ENCODE peak calls at places on chromosomes 4 and X, in four cellular contexts. Q is K562, X is HCT116, W is HepG2. M is an unnamed sample.

GRCh38 chr4:182808673-182809416 is 108.3 kb downstream of the DCTD start:
- DNase-seq in Q (no peak), X (no peak), W (no peak), M (no peak)

GRCh38 chr4:176920694-176921093 is 128.0 kb upstream of the VEGFC start:
- DNase-seq in Q (no peak), X (no peak), W (no peak), M (no peak)

GRCh38 chr4:145177511-145177905 is 2.9 kb downstream of the OTUD4 start:
- DNase-seq in Q (no peak), X (no peak), W (no peak), M (no peak)

GRCh38 chrX:97389761-97390192 is 506.1 kb downstream of the RPA4 start:
- DNase-seq in Q (no peak), X (peak), W (no peak), M (no peak)

GRCh38 chr4:139453041-139453370 is 915 bp upstream of the RAB33B start:
- DNase-seq in Q (peak), X (no peak), W (peak), M (no peak)

GRCh38 chr4:39178706-39179105 is 3.6 kb upstream of the WDR19 start:
- DNase-seq in Q (no peak), X (no peak), W (no peak), M (no peak)

GRCh38 chr4:26058537-26058936 is 144.5 kb downstream of the SMIM20 start:
- DNase-seq in Q (no peak), X (no peak), W (no peak), M (no peak)

GRCh38 chr4:59409647-59410046 is 1790.5 kb upstream of the ADGRL3 start:
- DNase-seq in Q (no peak), X (no peak), W (no peak), M (no peak)

GRCh38 chr4:95124906-95125504 is 367.2 kb downstream of the BMPR1B start:
- DNase-seq in Q (peak), X (peak), W (peak), M (peak)

GRCh38 chr4:13983189-13983790 is 355.8 kb upstream of the BOD1L1 start:
- DNase-seq in Q (no peak), X (no peak), W (peak), M (no peak)

GRCh38 chr4:81314196-81314896 is 99.3 kb upstream of the PRKG2 start:
- DNase-seq in Q (no peak), X (no peak), W (no peak), M (no peak)

GRCh38 chrX:133933316-133933715 is 52.1 kb downstream of the GPC3 start:
- DNase-seq in Q (no peak), X (no peak), W (no peak), M (no peak)

GRCh38 chr4:66032571-66032970 is 362.3 kb upstream of the EPHA5 start:
- DNase-seq in Q (no peak), X (no peak), W (no peak), M (no peak)

GRCh38 chr4:64903986-64904385 is 494.7 kb upstream of the TECRL start:
- DNase-seq in Q (no peak), X (no peak), W (no peak), M (no peak)

GRCh38 chr4:112563431-112564200 is 47.6 kb upstream of the NEUROG2 start:
- DNase-seq in Q (no peak), X (no peak), W (no peak), M (no peak)

GRCh38 chr4:143375326-143376073 is 38.8 kb downstream of the GAB1 start:
- DNase-seq in Q (peak), X (peak), W (peak), M (no peak)

GRCh38 chrX:42739258-42739657 is 38.7 kb downstream of the PPP1R2C start:
- DNase-seq in Q (no peak), X (no peak), W (no peak), M (no peak)

GRCh38 chr4:5218376-5219069 is 167.2 kb downstream of the STK32B start:
- DNase-seq in Q (no peak), X (no peak), W (no peak), M (no peak)

GRCh38 chrX:45421806-45422205 is 221.1 kb upstream of the DIPK2B start:
- DNase-seq in Q (no peak), X (no peak), W (no peak), M (no peak)

GRCh38 chrX:39564751-39565150 is 533.0 kb downstream of the BCOR start:
- DNase-seq in Q (no peak), X (no peak), W (no peak), M (no peak)

GRCh38 chr4:17646693-17647092 is 32.3 kb downstream of the MED28 start:
- DNase-seq in Q (no peak), X (no peak), W (peak), M (no peak)

GRCh38 chr4:3791910-3792542 is 25.8 kb downstream of the ADRA2C start:
- DNase-seq in Q (peak), X (no peak), W (peak), M (peak)

DNA sequence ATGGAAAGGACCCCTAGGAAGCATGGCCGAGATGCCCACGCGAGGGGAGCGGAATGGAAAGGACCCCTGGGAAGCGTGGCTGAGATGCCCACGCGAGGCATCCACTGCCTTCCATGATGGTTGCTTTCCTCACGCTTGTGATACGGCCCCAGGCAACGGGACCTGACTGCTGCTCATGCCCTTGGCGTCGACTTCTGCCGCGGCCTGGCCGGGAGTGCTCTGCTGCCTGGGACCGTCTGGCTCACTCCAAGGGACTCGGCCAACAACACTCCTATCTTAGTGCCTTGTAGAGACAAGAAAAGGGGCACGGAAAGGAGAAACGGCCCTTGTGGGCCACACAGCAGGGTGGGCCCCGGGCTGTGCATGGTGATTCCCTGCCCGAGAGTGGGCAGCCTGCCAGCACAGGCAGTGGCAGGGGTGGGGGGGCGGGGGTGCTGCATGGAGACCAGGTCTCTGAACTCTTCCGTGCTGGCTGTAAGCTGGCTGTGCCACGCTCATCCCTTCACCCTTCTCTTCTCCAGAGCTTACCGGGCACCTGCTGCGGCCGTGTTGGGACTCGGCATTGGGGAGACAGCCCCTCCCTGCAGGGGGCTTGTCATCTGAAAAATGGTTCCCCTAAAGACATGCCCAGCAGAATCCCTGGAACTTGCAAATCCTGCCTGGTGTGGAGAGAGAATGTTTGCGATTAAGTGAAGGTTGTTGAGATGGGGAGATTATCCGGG is 38.6 kb upstream of the HMX1 start:
- DNase-seq in Q (no peak), X (no peak), W (no peak), M (no peak)
- TF ChIP-seq YY1 in Q (no peak), X (no peak), W (no peak), M (no peak)

GRCh38 chrX:18676470-18676869 is 4.6 kb upstream of the RS1 start:
- DNase-seq in Q (peak), X (no peak), W (peak), M (peak)
- TF ChIP-seq FOSL1 in Q (no peak), X (no peak), W (no peak), M (no peak)

GRCh38 chr4:89681219-89681618 is 155.7 kb downstream of the SNCA start:
- DNase-seq in Q (no peak), X (peak), W (peak), M (peak)
- TF ChIP-seq YY1 in Q (no peak), X (no peak), W (no peak), M (no peak)

DNA sequence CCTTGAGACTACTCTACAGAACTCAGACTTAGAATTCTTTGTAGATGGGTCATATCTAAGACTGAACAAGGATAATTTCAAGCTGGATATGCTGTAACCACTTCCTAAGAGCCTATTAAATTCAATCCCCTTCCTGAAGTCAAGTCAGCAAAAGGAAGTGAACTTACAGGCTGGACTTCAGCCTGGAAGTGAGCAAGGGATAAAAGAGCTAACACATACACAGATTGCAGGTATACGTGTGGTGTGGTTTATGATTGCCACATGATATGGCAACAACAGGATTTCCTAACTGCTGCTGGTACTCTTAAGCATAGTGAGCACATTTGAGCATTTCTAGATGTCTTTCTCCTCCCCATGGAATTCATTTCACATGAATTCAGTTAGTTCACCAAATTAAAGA is 38.2 kb upstream of the UXT start:
- DNase-seq in Q (no peak), X (no peak), W (no peak), M (no peak)
- TF ChIP-seq FOSL1 in Q (no peak), X (no peak), W (no peak), M (no peak)

DNA sequence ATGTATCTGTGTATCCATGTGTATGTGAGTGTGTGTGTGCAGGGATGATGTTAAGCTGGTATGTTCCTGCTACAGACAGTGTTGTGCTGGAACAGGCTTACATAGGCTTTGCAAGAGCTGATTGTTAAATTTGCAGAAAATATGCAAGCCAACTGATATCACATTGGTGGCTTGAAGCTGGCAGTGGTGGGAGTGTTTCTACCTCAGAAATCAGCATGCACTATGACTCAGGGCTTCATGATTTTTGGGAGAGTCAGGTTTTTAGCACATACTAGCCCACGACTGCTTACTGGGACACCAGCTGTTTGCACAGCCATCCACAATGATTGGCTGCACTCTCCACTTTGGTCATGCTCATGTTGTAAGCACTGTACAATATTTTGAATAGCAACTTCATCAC is 261.8 kb downstream of the DHX15 start:
- DNase-seq in Q (no peak), X (no peak), W (no peak), M (no peak)
- TF ChIP-seq YY1 in Q (no peak), X (no peak), W (no peak), M (no peak)

GRCh38 chrX:143095841-143096240 is 70.1 kb downstream of the SPANXN4 start:
- DNase-seq in Q (no peak), X (no peak), W (no peak), M (no peak)
- TF ChIP-seq FOSL1 in Q (no peak), X (no peak), W (no peak), M (no peak)

DNA sequence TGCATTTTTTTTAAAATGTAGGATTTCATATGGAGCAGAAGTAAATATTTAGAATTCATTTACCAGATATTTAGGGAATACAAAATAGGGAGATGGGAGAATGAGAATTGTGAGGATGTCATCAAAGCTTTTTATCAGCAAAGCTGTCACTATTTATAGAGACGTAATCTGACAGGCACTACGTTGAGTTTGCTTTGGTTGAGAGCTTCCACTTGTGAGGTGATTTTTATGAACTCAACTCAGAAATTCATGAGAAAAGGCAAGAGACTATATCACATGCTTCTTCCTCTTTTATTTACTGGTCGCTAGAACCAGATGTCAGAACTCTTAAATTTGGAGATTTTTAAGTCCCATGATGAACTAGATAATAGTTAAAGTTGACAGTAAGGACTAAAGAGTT is 211.2 kb downstream of the GBA3 start:
- DNase-seq in Q (no peak), X (no peak), W (no peak), M (no peak)
- TF ChIP-seq YY1 in Q (no peak), X (no peak), W (no peak), M (no peak)

GRCh38 chr4:15250021-15250441 is 177.8 kb upstream of the C1QTNF7 start:
- DNase-seq in Q (no peak), X (no peak), W (no peak), M (no peak)
- TF ChIP-seq FOSL1 in Q (no peak), X (no peak), W (no peak), M (no peak)

DNA sequence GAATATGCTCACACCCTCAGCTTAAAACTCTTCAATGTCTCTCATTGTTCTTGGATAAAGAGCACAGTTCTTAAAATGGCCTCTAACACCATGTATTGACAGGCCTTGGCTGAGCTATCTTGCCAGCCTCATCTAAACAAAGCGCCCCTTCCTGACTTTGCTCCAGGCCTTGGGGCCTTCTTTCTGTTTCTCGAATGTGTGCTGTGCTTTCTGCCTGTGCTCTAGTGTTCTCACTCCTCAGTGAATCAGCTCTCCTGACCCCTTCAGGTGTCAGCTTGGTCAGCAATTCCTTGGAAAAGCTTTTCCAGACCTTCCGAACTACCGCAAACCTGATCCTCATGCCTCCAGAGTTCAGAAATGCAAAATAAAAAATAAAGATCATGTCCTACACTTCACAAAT is 346.3 kb upstream of the FSTL5 start:
- DNase-seq in Q (no peak), X (no peak), W (no peak), M (no peak)
- TF ChIP-seq YY1 in Q (no peak), X (no peak), W (no peak), M (no peak)

GRCh38 chr4:84751707-84752106 is 168.8 kb downstream of the CDS1 start:
- DNase-seq in Q (no peak), X (no peak), W (no peak), M (no peak)

GRCh38 chr4:84753318-84753972 is 170.5 kb downstream of the CDS1 start:
- DNase-seq in Q (no peak), X (no peak), W (no peak), M (no peak)

GRCh38 chr4:84750956-84751275 is 168.0 kb downstream of the CDS1 start:
- DNase-seq in Q (no peak), X (no peak), W (no peak), M (no peak)

GRCh38 chr4:84750260-84750955 is 167.5 kb downstream of the CDS1 start:
- DNase-seq in Q (peak), X (peak), W (peak), M (no peak)
- TF ChIP-seq FOSL1 in Q (no peak), X (no peak), W (no peak), M (no peak)